ENCODE peak calls at places on chromosomes 13 and 19, in nine cellular contexts. One of them, this sample, is unnamed.
A peak's percentile ranks its signal among the peaks of the same experiment; 100 is the strongest.

GRCh38 chr13:43797869-43798268 is 11.1 kb upstream of the ENOX1 start:
- DNase-seq in CD4-positive, alpha-beta T cell: no peak
- DNase-seq in cardiac muscle cell: no peak
- DNase-seq in substantia nigra: no peak
- DNase-seq in AG04450: no peak
- DNase-seq in tibial nerve: no peak
- DNase-seq in ascending aorta: no peak
- DNase-seq in effector memory CD4-positive, alpha-beta T cell: no peak
- DNase-seq in HL-60: no peak
- DNase-seq in this sample: no peak

GRCh38 chr19:3533020-3533408 is 6.0 kb upstream of the TEKTIP1 start:
- DNase-seq in ascending aorta: no peak
- DNase-seq in cardiac muscle cell: no peak
- DNase-seq in effector memory CD4-positive, alpha-beta T cell: no peak
- DNase-seq in CD4-positive, alpha-beta T cell: no peak
- DNase-seq in tibial nerve: no peak
- DNase-seq in HL-60: no peak
- DNase-seq in AG04450: no peak
- DNase-seq in substantia nigra: no peak
- DNase-seq in this sample: no peak

GRCh38 chr19:28234637-28235036 is 978.3 kb downstream of the UQCRFS1 start:
- DNase-seq in tibial nerve: no peak
- DNase-seq in HL-60: no peak
- DNase-seq in AG04450: no peak
- DNase-seq in CD4-positive, alpha-beta T cell: no peak
- DNase-seq in substantia nigra: no peak
- DNase-seq in ascending aorta: no peak
- DNase-seq in effector memory CD4-positive, alpha-beta T cell: no peak
- DNase-seq in cardiac muscle cell: peak; percentile 92
- DNase-seq in this sample: no peak

GRCh38 chr19:2922987-2923386 is 21.8 kb downstream of the ZNF77 start:
- DNase-seq in tibial nerve: no peak
- DNase-seq in CD4-positive, alpha-beta T cell: no peak
- DNase-seq in substantia nigra: no peak
- DNase-seq in cardiac muscle cell: no peak
- DNase-seq in AG04450: no peak
- DNase-seq in HL-60: no peak
- DNase-seq in effector memory CD4-positive, alpha-beta T cell: no peak
- DNase-seq in ascending aorta: no peak
- DNase-seq in this sample: no peak

GRCh38 chr13:45895880-45896279 is 44.3 kb upstream of the SIAH3 start:
- DNase-seq in tibial nerve: no peak
- DNase-seq in ascending aorta: no peak
- DNase-seq in effector memory CD4-positive, alpha-beta T cell: no peak
- DNase-seq in HL-60: no peak
- DNase-seq in cardiac muscle cell: no peak
- DNase-seq in AG04450: no peak
- DNase-seq in substantia nigra: no peak
- DNase-seq in CD4-positive, alpha-beta T cell: no peak
- DNase-seq in this sample: no peak

GRCh38 chr19:30225615-30226463 is 146.3 kb upstream of the ZNF536 start:
- DNase-seq in AG04450: no peak
- DNase-seq in tibial nerve: no peak
- DNase-seq in effector memory CD4-positive, alpha-beta T cell: no peak
- DNase-seq in HL-60: no peak
- DNase-seq in substantia nigra: no peak
- DNase-seq in ascending aorta: no peak
- DNase-seq in CD4-positive, alpha-beta T cell: no peak
- DNase-seq in cardiac muscle cell: no peak
- DNase-seq in this sample: no peak

GRCh38 chr19:51690359-51691121 is 2.6 kb upstream of the SPACA6 start:
- DNase-seq in effector memory CD4-positive, alpha-beta T cell: peak; percentile 67
- DNase-seq in CD4-positive, alpha-beta T cell: peak; percentile 73
- DNase-seq in substantia nigra: peak; percentile 57
- DNase-seq in AG04450: peak; percentile 41
- DNase-seq in ascending aorta: no peak
- DNase-seq in tibial nerve: no peak
- DNase-seq in cardiac muscle cell: peak; percentile 75
- DNase-seq in HL-60: peak; percentile 70
- DNase-seq in this sample: peak; percentile 32

GRCh38 chr13:91693466-91693865 is 295.0 kb downstream of the GPC5 start:
- DNase-seq in AG04450: no peak
- DNase-seq in cardiac muscle cell: no peak
- DNase-seq in CD4-positive, alpha-beta T cell: no peak
- DNase-seq in effector memory CD4-positive, alpha-beta T cell: no peak
- DNase-seq in HL-60: no peak
- DNase-seq in tibial nerve: no peak
- DNase-seq in substantia nigra: no peak
- DNase-seq in ascending aorta: no peak
- DNase-seq in this sample: no peak

GRCh38 chr13:45527699-45528462 is 63.1 kb downstream of the COG3 start:
- DNase-seq in tibial nerve: no peak
- DNase-seq in effector memory CD4-positive, alpha-beta T cell: no peak
- DNase-seq in ascending aorta: no peak
- DNase-seq in substantia nigra: no peak
- DNase-seq in CD4-positive, alpha-beta T cell: no peak
- DNase-seq in cardiac muscle cell: no peak
- DNase-seq in HL-60: no peak
- DNase-seq in AG04450: peak; percentile 43
- DNase-seq in this sample: no peak

GRCh38 chr19:58088521-58089052 is 9.4 kb downstream of the ZSCAN18 start:
- DNase-seq in cardiac muscle cell: no peak
- DNase-seq in effector memory CD4-positive, alpha-beta T cell: no peak
- DNase-seq in substantia nigra: no peak
- DNase-seq in HL-60: no peak
- DNase-seq in CD4-positive, alpha-beta T cell: no peak
- DNase-seq in AG04450: no peak
- DNase-seq in tibial nerve: no peak
- DNase-seq in ascending aorta: no peak
- DNase-seq in this sample: no peak

GRCh38 chr13:47175172-47175806 is 278.4 kb upstream of the HTR2A start:
- DNase-seq in AG04450: peak; percentile 74
- DNase-seq in effector memory CD4-positive, alpha-beta T cell: no peak
- DNase-seq in CD4-positive, alpha-beta T cell: no peak
- DNase-seq in tibial nerve: no peak
- DNase-seq in ascending aorta: no peak
- DNase-seq in HL-60: peak; percentile 2
- DNase-seq in cardiac muscle cell: no peak
- DNase-seq in substantia nigra: no peak
- DNase-seq in this sample: no peak
- H3K27ac ChIP-seq in AG04450: no peak overlapping the region
- H3K27ac ChIP-seq in effector memory CD4-positive, alpha-beta T cell: no peak overlapping the region
- H3K27ac ChIP-seq in CD4-positive, alpha-beta T cell: no peak overlapping the region
- H3K27ac ChIP-seq in tibial nerve: no peak overlapping the region
- H3K27ac ChIP-seq in ascending aorta: no peak overlapping the region
- H3K27ac ChIP-seq in HL-60: no peak overlapping the region
- H3K27ac ChIP-seq in cardiac muscle cell: no peak overlapping the region
- H3K27ac ChIP-seq in substantia nigra: no peak overlapping the region
- H3K27ac ChIP-seq in this sample: no peak overlapping the region

DNA sequence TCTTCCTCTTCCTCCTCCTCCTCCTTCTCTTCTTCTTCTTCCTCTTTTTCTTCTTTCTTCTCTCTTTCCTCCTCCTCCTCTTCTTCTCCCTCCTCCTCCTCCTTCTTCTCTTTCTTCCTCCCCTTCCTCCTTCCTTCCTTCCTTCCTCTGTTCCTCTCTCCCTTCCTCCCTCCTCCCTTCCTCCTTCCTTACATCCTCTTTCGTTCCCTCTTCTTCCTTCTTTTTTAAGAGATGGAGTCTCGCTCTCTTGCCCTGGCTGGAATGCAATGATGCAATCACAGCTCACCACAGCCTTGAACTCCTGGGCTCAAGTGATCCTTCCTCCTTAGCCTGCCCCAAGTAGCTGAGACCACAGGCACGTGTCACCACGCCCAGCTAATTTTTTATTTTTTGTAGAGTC is 13.2 kb downstream of the EHD2 start:
- DNase-seq in CD4-positive, alpha-beta T cell: no peak
- DNase-seq in HL-60: peak; percentile 87
- DNase-seq in ascending aorta: no peak
- DNase-seq in effector memory CD4-positive, alpha-beta T cell: no peak
- DNase-seq in AG04450: no peak
- DNase-seq in tibial nerve: no peak
- DNase-seq in cardiac muscle cell: no peak
- DNase-seq in substantia nigra: no peak
- DNase-seq in this sample: no peak
- H3K27ac ChIP-seq in CD4-positive, alpha-beta T cell: no peak overlapping the region
- H3K27ac ChIP-seq in HL-60: peak overlapping the region; percentile 35
- H3K27ac ChIP-seq in ascending aorta: peak overlapping the region; percentile 89
- H3K27ac ChIP-seq in effector memory CD4-positive, alpha-beta T cell: no peak overlapping the region
- H3K27ac ChIP-seq in AG04450: no peak overlapping the region
- H3K27ac ChIP-seq in tibial nerve: peak overlapping the region; percentile 88
- H3K27ac ChIP-seq in cardiac muscle cell: no peak overlapping the region
- H3K27ac ChIP-seq in substantia nigra: no peak overlapping the region
- H3K27ac ChIP-seq in this sample: no peak overlapping the region

GRCh38 chr19:5014941-5015340 is 46.0 kb downstream of the KDM4B start:
- DNase-seq in AG04450: no peak
- DNase-seq in CD4-positive, alpha-beta T cell: no peak
- DNase-seq in effector memory CD4-positive, alpha-beta T cell: no peak
- DNase-seq in HL-60: no peak
- DNase-seq in cardiac muscle cell: no peak
- DNase-seq in tibial nerve: no peak
- DNase-seq in substantia nigra: no peak
- DNase-seq in ascending aorta: no peak
- DNase-seq in this sample: no peak
- H3K27ac ChIP-seq in AG04450: no peak overlapping the region
- H3K27ac ChIP-seq in CD4-positive, alpha-beta T cell: no peak overlapping the region
- H3K27ac ChIP-seq in effector memory CD4-positive, alpha-beta T cell: no peak overlapping the region
- H3K27ac ChIP-seq in HL-60: no peak overlapping the region
- H3K27ac ChIP-seq in cardiac muscle cell: no peak overlapping the region
- H3K27ac ChIP-seq in tibial nerve: no peak overlapping the region
- H3K27ac ChIP-seq in substantia nigra: no peak overlapping the region
- H3K27ac ChIP-seq in ascending aorta: no peak overlapping the region
- H3K27ac ChIP-seq in this sample: no peak overlapping the region

GRCh38 chr13:21061077-21061945 is at the start of gene LATS2:
- DNase-seq in substantia nigra: peak; percentile 81
- DNase-seq in HL-60: peak; percentile 70
- DNase-seq in effector memory CD4-positive, alpha-beta T cell: peak; percentile 56
- DNase-seq in ascending aorta: peak; percentile 82
- DNase-seq in CD4-positive, alpha-beta T cell: peak; percentile 48
- DNase-seq in AG04450: peak; percentile 83
- DNase-seq in cardiac muscle cell: peak; percentile 98
- DNase-seq in tibial nerve: peak; percentile 96
- DNase-seq in this sample: peak; percentile 82
- H3K27ac ChIP-seq in substantia nigra: peak within 1 kb of the TSS; percentile 67
- H3K27ac ChIP-seq in HL-60: peak within 1 kb of the TSS; percentile 79
- H3K27ac ChIP-seq in effector memory CD4-positive, alpha-beta T cell: no peak within 1 kb of the TSS
- H3K27ac ChIP-seq in ascending aorta: peak within 1 kb of the TSS; percentile 98
- H3K27ac ChIP-seq in CD4-positive, alpha-beta T cell: no peak within 1 kb of the TSS
- H3K27ac ChIP-seq in AG04450: peak within 1 kb of the TSS; percentile 91
- H3K27ac ChIP-seq in cardiac muscle cell: peak within 1 kb of the TSS; percentile 100
- H3K27ac ChIP-seq in tibial nerve: peak within 1 kb of the TSS; percentile 100
- H3K27ac ChIP-seq in this sample: peak within 1 kb of the TSS; percentile 88

GRCh38 chr13:41513600-41513999 is 56.2 kb downstream of the RGCC start:
- DNase-seq in tibial nerve: no peak
- DNase-seq in AG04450: no peak
- DNase-seq in HL-60: no peak
- DNase-seq in effector memory CD4-positive, alpha-beta T cell: no peak
- DNase-seq in CD4-positive, alpha-beta T cell: no peak
- DNase-seq in cardiac muscle cell: no peak
- DNase-seq in ascending aorta: no peak
- DNase-seq in substantia nigra: no peak
- DNase-seq in this sample: no peak
- H3K27ac ChIP-seq in tibial nerve: no peak overlapping the region
- H3K27ac ChIP-seq in AG04450: no peak overlapping the region
- H3K27ac ChIP-seq in HL-60: no peak overlapping the region
- H3K27ac ChIP-seq in effector memory CD4-positive, alpha-beta T cell: no peak overlapping the region
- H3K27ac ChIP-seq in CD4-positive, alpha-beta T cell: no peak overlapping the region
- H3K27ac ChIP-seq in cardiac muscle cell: no peak overlapping the region
- H3K27ac ChIP-seq in ascending aorta: no peak overlapping the region
- H3K27ac ChIP-seq in substantia nigra: no peak overlapping the region
- H3K27ac ChIP-seq in this sample: no peak overlapping the region

DNA sequence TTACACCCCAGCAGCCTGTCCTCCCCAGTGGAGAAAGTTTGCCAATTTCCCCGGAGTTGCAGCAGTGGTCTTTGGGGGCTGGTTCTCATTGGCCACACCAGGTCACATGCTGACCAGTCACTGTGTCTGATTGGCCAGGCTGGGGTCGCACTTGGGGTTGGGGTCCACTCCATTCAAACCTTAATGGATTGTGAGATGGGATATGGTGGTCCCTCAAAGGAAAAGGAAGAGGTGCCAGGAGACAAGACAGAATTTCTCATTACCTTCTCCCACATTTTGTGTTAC is 3.4 kb downstream of the PPM1N start:
- DNase-seq in cardiac muscle cell: no peak
- DNase-seq in ascending aorta: no peak
- DNase-seq in substantia nigra: no peak
- DNase-seq in effector memory CD4-positive, alpha-beta T cell: no peak
- DNase-seq in CD4-positive, alpha-beta T cell: no peak
- DNase-seq in AG04450: no peak
- DNase-seq in tibial nerve: no peak
- DNase-seq in HL-60: no peak
- DNase-seq in this sample: no peak
- H3K27ac ChIP-seq in cardiac muscle cell: no peak overlapping the region
- H3K27ac ChIP-seq in ascending aorta: no peak overlapping the region
- H3K27ac ChIP-seq in substantia nigra: peak overlapping the region; percentile 38
- H3K27ac ChIP-seq in effector memory CD4-positive, alpha-beta T cell: no peak overlapping the region
- H3K27ac ChIP-seq in CD4-positive, alpha-beta T cell: no peak overlapping the region
- H3K27ac ChIP-seq in AG04450: no peak overlapping the region
- H3K27ac ChIP-seq in tibial nerve: peak overlapping the region; percentile 34
- H3K27ac ChIP-seq in HL-60: no peak overlapping the region
- H3K27ac ChIP-seq in this sample: peak overlapping the region; percentile 40

This sample was measured in caudate nucleus.